ENCODE peak calls at places on chromosomes 4 and X, in nine cellular contexts. One of them, this sample, is unnamed.

GRCh38 chrX:155215443-155216178 is 649 bp upstream of the VBP1 start:
- DNase-seq in lung: no peak
- DNase-seq in testis: no peak
- DNase-seq in brain microvascular endothelial cell: peak
- DNase-seq in upper lobe of right lung: no peak
- DNase-seq in AG09309: no peak
- DNase-seq in colonic mucosa: no peak
- DNase-seq in CD8-positive, alpha-beta T cell: no peak
- DNase-seq in cardiac fibroblast: no peak
- DNase-seq in this sample: no peak

GRCh38 chrX:108167211-108167872 is 75.8 kb downstream of the ATG4A start:
- DNase-seq in testis: no peak
- DNase-seq in CD8-positive, alpha-beta T cell: no peak
- DNase-seq in upper lobe of right lung: no peak
- DNase-seq in lung: no peak
- DNase-seq in brain microvascular endothelial cell: peak
- DNase-seq in cardiac fibroblast: peak
- DNase-seq in colonic mucosa: no peak
- DNase-seq in AG09309: no peak
- DNase-seq in this sample: peak

GRCh38 chr4:67575232-67575888 is 16.8 kb downstream of the STAP1 start:
- DNase-seq in upper lobe of right lung: no peak
- DNase-seq in lung: no peak
- DNase-seq in brain microvascular endothelial cell: no peak
- DNase-seq in CD8-positive, alpha-beta T cell: no peak
- DNase-seq in testis: no peak
- DNase-seq in colonic mucosa: no peak
- DNase-seq in AG09309: no peak
- DNase-seq in cardiac fibroblast: no peak
- DNase-seq in this sample: no peak

GRCh38 chrX:72712094-72712755 is 1.9 kb downstream of the PHKA1 start:
- DNase-seq in upper lobe of right lung: no peak
- DNase-seq in testis: no peak
- DNase-seq in cardiac fibroblast: peak
- DNase-seq in CD8-positive, alpha-beta T cell: no peak
- DNase-seq in colonic mucosa: no peak
- DNase-seq in AG09309: no peak
- DNase-seq in brain microvascular endothelial cell: peak
- DNase-seq in lung: no peak
- DNase-seq in this sample: no peak

GRCh38 chr4:140579278-140579677 is 10.5 kb upstream of the UCP1 start:
- DNase-seq in testis: no peak
- DNase-seq in CD8-positive, alpha-beta T cell: no peak
- DNase-seq in AG09309: no peak
- DNase-seq in colonic mucosa: no peak
- DNase-seq in upper lobe of right lung: no peak
- DNase-seq in lung: no peak
- DNase-seq in brain microvascular endothelial cell: no peak
- DNase-seq in cardiac fibroblast: no peak
- DNase-seq in this sample: no peak

GRCh38 chrX:136192839-136193414 is 45.6 kb downstream of the FHL1 start:
- DNase-seq in CD8-positive, alpha-beta T cell: no peak
- DNase-seq in testis: no peak
- DNase-seq in AG09309: no peak
- DNase-seq in brain microvascular endothelial cell: no peak
- DNase-seq in upper lobe of right lung: no peak
- DNase-seq in colonic mucosa: no peak
- DNase-seq in lung: no peak
- DNase-seq in cardiac fibroblast: peak
- DNase-seq in this sample: peak

GRCh38 chr4:151489462-151490203 is 80.7 kb downstream of the FHIP1A start:
- DNase-seq in AG09309: no peak
- DNase-seq in testis: no peak
- DNase-seq in colonic mucosa: no peak
- DNase-seq in cardiac fibroblast: no peak
- DNase-seq in upper lobe of right lung: peak
- DNase-seq in lung: peak
- DNase-seq in CD8-positive, alpha-beta T cell: no peak
- DNase-seq in brain microvascular endothelial cell: no peak
- DNase-seq in this sample: no peak

GRCh38 chrX:70079297-70079696 is 17.0 kb downstream of the OTUD6A start:
- DNase-seq in upper lobe of right lung: no peak
- DNase-seq in cardiac fibroblast: no peak
- DNase-seq in brain microvascular endothelial cell: no peak
- DNase-seq in testis: no peak
- DNase-seq in colonic mucosa: no peak
- DNase-seq in lung: no peak
- DNase-seq in AG09309: no peak
- DNase-seq in CD8-positive, alpha-beta T cell: no peak
- DNase-seq in this sample: no peak

GRCh38 chr4:105966046-105966445 is 70.8 kb downstream of the NPNT start:
- DNase-seq in cardiac fibroblast: peak
- DNase-seq in brain microvascular endothelial cell: peak
- DNase-seq in CD8-positive, alpha-beta T cell: no peak
- DNase-seq in lung: no peak
- DNase-seq in colonic mucosa: no peak
- DNase-seq in upper lobe of right lung: no peak
- DNase-seq in testis: no peak
- DNase-seq in AG09309: peak
- DNase-seq in this sample: peak

GRCh38 chr4:14871676-14872430 is 130.4 kb upstream of the CPEB2 start:
- DNase-seq in cardiac fibroblast: no peak
- DNase-seq in brain microvascular endothelial cell: no peak
- DNase-seq in colonic mucosa: no peak
- DNase-seq in AG09309: no peak
- DNase-seq in CD8-positive, alpha-beta T cell: peak
- DNase-seq in testis: no peak
- DNase-seq in upper lobe of right lung: peak
- DNase-seq in lung: no peak
- DNase-seq in this sample: no peak

DNA sequence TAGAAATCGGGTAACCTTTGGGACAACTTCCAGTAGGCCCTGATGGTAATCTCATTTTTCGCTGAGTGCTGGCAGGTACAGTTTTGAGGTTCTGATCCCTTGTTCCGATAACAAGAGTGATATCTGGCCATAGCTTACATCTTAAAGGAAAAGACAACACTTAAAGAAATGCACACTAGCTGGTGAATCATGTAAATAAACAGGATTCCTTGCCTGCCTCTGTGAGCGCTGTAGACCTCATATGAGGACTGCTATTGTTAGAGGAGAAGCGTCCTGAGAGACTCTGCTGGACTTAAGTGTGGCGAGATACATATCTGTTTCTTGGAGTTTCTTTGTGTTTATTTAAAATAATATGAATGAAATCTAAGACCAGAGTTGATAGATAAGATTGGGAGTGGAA is 149.3 kb upstream of the SLC4A4 start:
- DNase-seq in colonic mucosa: peak
- DNase-seq in CD8-positive, alpha-beta T cell: no peak
- DNase-seq in brain microvascular endothelial cell: peak
- DNase-seq in lung: no peak
- DNase-seq in AG09309: no peak
- DNase-seq in testis: no peak
- DNase-seq in upper lobe of right lung: no peak
- DNase-seq in cardiac fibroblast: peak
- DNase-seq in this sample: peak
- H3K4me3 ChIP-seq in colonic mucosa: peak
- H3K4me3 ChIP-seq in CD8-positive, alpha-beta T cell: no peak
- H3K4me3 ChIP-seq in brain microvascular endothelial cell: no peak
- H3K4me3 ChIP-seq in lung: no peak
- H3K4me3 ChIP-seq in AG09309: no peak
- H3K4me3 ChIP-seq in testis: no peak
- H3K4me3 ChIP-seq in upper lobe of right lung: no peak
- H3K4me3 ChIP-seq in cardiac fibroblast: no peak
- H3K4me3 ChIP-seq in this sample: peak

DNA sequence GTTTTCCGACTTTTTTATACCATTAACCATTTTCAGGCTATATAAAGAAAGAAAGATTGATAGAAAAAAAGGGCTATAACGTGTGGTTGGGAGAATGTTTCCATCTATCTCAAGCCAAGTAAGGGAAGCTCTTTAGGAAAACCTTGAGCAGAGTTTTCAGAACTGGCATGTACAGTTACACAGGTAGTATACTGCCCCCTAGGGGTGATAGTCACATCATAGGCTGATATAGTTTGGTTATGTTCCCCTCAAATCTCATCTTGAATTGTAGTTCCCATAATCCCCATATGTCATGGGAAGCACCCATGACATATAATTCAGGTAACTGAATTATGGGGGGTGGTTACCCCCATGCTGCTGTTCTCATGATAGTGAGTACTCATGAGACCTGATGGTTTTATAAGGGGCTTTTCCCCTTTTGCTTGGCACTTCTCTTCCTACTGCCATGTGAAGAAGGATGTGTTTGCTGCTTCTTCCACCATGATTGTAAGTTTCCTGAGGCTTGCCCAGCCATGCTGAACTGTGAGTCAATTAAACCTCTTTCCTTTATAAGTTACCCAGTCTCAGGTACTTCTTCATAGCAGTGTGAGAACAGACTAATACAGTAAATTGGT is 186.8 kb downstream of the TMA16 start:
- DNase-seq in cardiac fibroblast: peak
- DNase-seq in CD8-positive, alpha-beta T cell: peak
- DNase-seq in upper lobe of right lung: no peak
- DNase-seq in AG09309: no peak
- DNase-seq in brain microvascular endothelial cell: no peak
- DNase-seq in testis: peak
- DNase-seq in lung: no peak
- DNase-seq in colonic mucosa: peak
- DNase-seq in this sample: no peak
- TF ChIP-seq CTCF in cardiac fibroblast: peak
- TF ChIP-seq CTCF in CD8-positive, alpha-beta T cell: peak
- TF ChIP-seq CTCF in upper lobe of right lung: peak
- TF ChIP-seq CTCF in AG09309: peak
- TF ChIP-seq CTCF in brain microvascular endothelial cell: peak
- TF ChIP-seq CTCF in testis: peak
- TF ChIP-seq CTCF in lung: peak
- TF ChIP-seq CTCF in colonic mucosa: peak
- TF ChIP-seq CTCF in this sample: peak

GRCh38 chr4:76386566-76387305 is 34.2 kb downstream of the CCDC158 start:
- DNase-seq in AG09309: no peak
- DNase-seq in lung: peak
- DNase-seq in brain microvascular endothelial cell: no peak
- DNase-seq in cardiac fibroblast: peak
- DNase-seq in CD8-positive, alpha-beta T cell: no peak
- DNase-seq in testis: no peak
- DNase-seq in colonic mucosa: no peak
- DNase-seq in upper lobe of right lung: peak
- DNase-seq in this sample: peak
- H3K4me3 ChIP-seq in AG09309: no peak
- H3K4me3 ChIP-seq in lung: no peak
- H3K4me3 ChIP-seq in brain microvascular endothelial cell: no peak
- H3K4me3 ChIP-seq in cardiac fibroblast: no peak
- H3K4me3 ChIP-seq in CD8-positive, alpha-beta T cell: no peak
- H3K4me3 ChIP-seq in testis: no peak
- H3K4me3 ChIP-seq in colonic mucosa: no peak
- H3K4me3 ChIP-seq in upper lobe of right lung: no peak
- H3K4me3 ChIP-seq in this sample: no peak

DNA sequence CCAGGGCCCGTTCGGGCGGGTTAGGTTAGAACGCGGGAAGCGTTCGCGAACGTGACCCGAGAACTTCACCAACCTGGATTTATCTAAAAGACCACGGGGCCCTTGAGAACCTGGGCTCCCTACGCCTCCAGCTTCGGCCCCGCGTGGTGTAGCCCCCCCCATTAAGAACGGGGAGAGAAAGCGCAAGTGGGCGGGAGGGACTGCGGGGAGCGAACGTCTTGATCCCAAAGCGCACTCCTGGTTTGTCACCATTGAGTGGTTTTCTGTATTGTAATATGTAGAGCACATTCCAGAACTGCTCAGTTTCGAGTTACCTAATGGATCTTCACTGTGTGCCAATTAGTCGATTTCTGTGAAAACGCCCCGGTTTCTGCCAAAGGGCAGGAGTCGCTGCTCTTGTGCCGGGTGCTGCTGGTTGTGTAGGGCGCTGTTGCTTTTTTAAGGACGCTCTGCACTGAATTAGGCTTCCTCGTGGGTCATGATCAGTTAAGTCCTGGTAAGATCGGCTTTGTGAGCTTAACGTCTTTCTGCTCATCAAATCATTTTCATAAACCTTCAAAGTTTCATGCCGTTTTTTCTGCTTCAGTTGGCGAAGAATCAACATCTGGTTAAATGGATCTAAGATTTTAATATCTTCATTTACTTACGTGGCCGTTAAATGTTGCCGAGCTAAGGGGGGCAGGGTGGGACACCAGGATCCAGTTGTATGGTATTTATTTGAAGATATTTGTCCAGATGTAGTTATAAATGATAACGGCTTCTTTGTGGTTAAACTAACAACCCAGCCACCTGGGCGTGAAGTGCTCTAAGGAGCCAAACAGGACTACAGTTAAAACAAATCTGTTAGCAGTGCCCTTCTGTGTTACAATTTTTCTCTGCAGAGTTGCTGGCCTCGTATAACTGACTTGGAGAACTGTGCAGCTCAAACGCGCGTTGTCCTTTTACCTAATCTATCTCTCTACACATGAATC is 808 bp downstream of the MND1 start:
- DNase-seq in colonic mucosa: peak
- DNase-seq in lung: peak
- DNase-seq in brain microvascular endothelial cell: peak
- DNase-seq in upper lobe of right lung: peak
- DNase-seq in CD8-positive, alpha-beta T cell: peak
- DNase-seq in cardiac fibroblast: peak
- DNase-seq in AG09309: no peak
- DNase-seq in testis: peak
- DNase-seq in this sample: peak
- TF ChIP-seq CTCF in colonic mucosa: no peak
- TF ChIP-seq CTCF in lung: no peak
- TF ChIP-seq CTCF in brain microvascular endothelial cell: peak
- TF ChIP-seq CTCF in upper lobe of right lung: no peak
- TF ChIP-seq CTCF in CD8-positive, alpha-beta T cell: no peak
- TF ChIP-seq CTCF in cardiac fibroblast: no peak
- TF ChIP-seq CTCF in AG09309: peak
- TF ChIP-seq CTCF in testis: no peak
- TF ChIP-seq CTCF in this sample: peak

GRCh38 chr4:173698557-173699262 is 168.7 kb upstream of the HAND2 start:
- DNase-seq in upper lobe of right lung: no peak
- DNase-seq in CD8-positive, alpha-beta T cell: no peak
- DNase-seq in testis: peak
- DNase-seq in brain microvascular endothelial cell: no peak
- DNase-seq in cardiac fibroblast: no peak
- DNase-seq in colonic mucosa: no peak
- DNase-seq in lung: no peak
- DNase-seq in AG09309: no peak
- DNase-seq in this sample: peak

GRCh38 chr4:173699841-173700475 is 169.9 kb upstream of the HAND2 start:
- DNase-seq in CD8-positive, alpha-beta T cell: no peak
- DNase-seq in colonic mucosa: no peak
- DNase-seq in cardiac fibroblast: no peak
- DNase-seq in lung: no peak
- DNase-seq in AG09309: no peak
- DNase-seq in upper lobe of right lung: no peak
- DNase-seq in testis: no peak
- DNase-seq in brain microvascular endothelial cell: no peak
- DNase-seq in this sample: no peak

GRCh38 chr4:173697840-173698239 is 167.8 kb upstream of the HAND2 start:
- DNase-seq in upper lobe of right lung: no peak
- DNase-seq in lung: no peak
- DNase-seq in CD8-positive, alpha-beta T cell: no peak
- DNase-seq in testis: no peak
- DNase-seq in brain microvascular endothelial cell: no peak
- DNase-seq in cardiac fibroblast: no peak
- DNase-seq in AG09309: no peak
- DNase-seq in colonic mucosa: no peak
- DNase-seq in this sample: no peak

GRCh38 chr4:173696551-173696950 is 166.5 kb upstream of the HAND2 start:
- DNase-seq in lung: no peak
- DNase-seq in CD8-positive, alpha-beta T cell: no peak
- DNase-seq in colonic mucosa: no peak
- DNase-seq in cardiac fibroblast: no peak
- DNase-seq in upper lobe of right lung: no peak
- DNase-seq in brain microvascular endothelial cell: no peak
- DNase-seq in AG09309: no peak
- DNase-seq in testis: no peak
- DNase-seq in this sample: no peak

GRCh38 chr4:173696011-173696410 is 166.0 kb upstream of the HAND2 start:
- DNase-seq in testis: no peak
- DNase-seq in upper lobe of right lung: no peak
- DNase-seq in colonic mucosa: no peak
- DNase-seq in cardiac fibroblast: no peak
- DNase-seq in AG09309: no peak
- DNase-seq in CD8-positive, alpha-beta T cell: no peak
- DNase-seq in brain microvascular endothelial cell: no peak
- DNase-seq in lung: no peak
- DNase-seq in this sample: no peak
- H3K4me3 ChIP-seq in testis: no peak
- H3K4me3 ChIP-seq in upper lobe of right lung: no peak
- H3K4me3 ChIP-seq in colonic mucosa: no peak
- H3K4me3 ChIP-seq in cardiac fibroblast: no peak
- H3K4me3 ChIP-seq in AG09309: no peak
- H3K4me3 ChIP-seq in CD8-positive, alpha-beta T cell: no peak
- H3K4me3 ChIP-seq in brain microvascular endothelial cell: no peak
- H3K4me3 ChIP-seq in lung: no peak
- H3K4me3 ChIP-seq in this sample: no peak